ENCODE peak calls at places on chromosome 16, in ten cellular contexts. H, I, V, K, X, Y, M, A, T and F are unnamed samples.

GRCh38 chr16:81214745-81215166 is 23.7 kb upstream of the BCO1 start:
- DNase-seq in T (no peak), Y (no peak), I (no peak), X (peak), M (no peak), K (no peak), V (no peak), H (no peak), A (no peak), F (no peak)

GRCh38 chr16:74257061-74257460 is 39.6 kb upstream of the PSMD7 start:
- DNase-seq in Y (no peak), T (no peak), I (no peak), X (no peak), V (no peak), H (no peak), K (no peak), A (no peak), M (no peak), F (no peak)

GRCh38 chr16:89167425-89167941 is 4.1 kb upstream of the CDH15 start:
- DNase-seq in A (peak), Y (peak), K (peak), H (peak), T (peak), M (peak), I (peak), V (peak), X (peak), F (peak)

GRCh38 chr16:53492499-53492898 is 10.5 kb downstream of the AKTIP start:
- DNase-seq in H (no peak), M (no peak), V (no peak), A (no peak), Y (no peak), K (no peak), T (no peak), X (no peak), I (no peak), F (no peak)

GRCh38 chr16:11242658-11243057 is 13.3 kb downstream of the SOCS1 start:
- DNase-seq in K (no peak), H (no peak), I (no peak), V (no peak), M (no peak), A (no peak), T (no peak), Y (no peak), X (no peak), F (no peak)

GRCh38 chr16:67544844-67545664 is 16.4 kb downstream of the RIPOR1 start:
- DNase-seq in M (no peak), K (no peak), V (no peak), X (no peak), H (no peak), A (no peak), I (no peak), Y (no peak), T (no peak), F (no peak)

GRCh38 chr16:5461574-5461973 is 364.0 kb upstream of the EEF2KMT start:
- DNase-seq in A (no peak), X (no peak), V (no peak), I (no peak), T (no peak), K (no peak), H (no peak), M (no peak), Y (no peak), F (no peak)

GRCh38 chr16:57608462-57609113 is 19.8 kb upstream of the ADGRG1 start:
- DNase-seq in I (no peak), T (no peak), X (no peak), M (no peak), Y (peak), A (no peak), H (no peak), K (no peak), V (no peak), F (no peak)

GRCh38 chr16:22205577-22206012 is 483 bp upstream of the EEF2K start:
- DNase-seq in T (no peak), V (no peak), H (no peak), X (no peak), Y (no peak), K (no peak), A (no peak), M (no peak), I (no peak), F (no peak)

GRCh38 chr16:30509081-30509480 is 17.3 kb downstream of the ZNF768 start:
- DNase-seq in T (no peak), K (no peak), Y (no peak), X (no peak), M (no peak), I (no peak), V (no peak), A (no peak), H (no peak), F (no peak)

GRCh38 chr16:67236551-67237395 is 9.8 kb downstream of the TMEM208 start:
- DNase-seq in I (peak), H (no peak), X (peak), K (no peak), T (peak), V (peak), M (peak), A (peak), Y (peak), F (peak)

GRCh38 chr16:75096730-75097129 is 19.9 kb downstream of the LDHD start:
- DNase-seq in X (peak), H (no peak), T (no peak), Y (peak), M (no peak), I (no peak), A (no peak), K (no peak), V (no peak), F (no peak)

GRCh38 chr16:73058616-73059409 is 10.9 kb upstream of the ZFHX3 start:
- DNase-seq in A (no peak), X (peak), I (no peak), T (peak), H (no peak), Y (no peak), K (no peak), M (no peak), V (no peak), F (peak)

GRCh38 chr16:87383522-87384161 is at the start of gene FBXO31:
- DNase-seq in X (peak), T (peak), K (peak), A (peak), Y (peak), V (peak), I (peak), H (peak), M (peak), F (peak)

GRCh38 chr16:88633684-88634140 is 4.7 kb upstream of the IL17C start:
- DNase-seq in V (peak), Y (peak), X (peak), T (no peak), M (peak), K (no peak), A (peak), I (peak), H (peak), F (peak)

GRCh38 chr16:50692999-50693781 is at the start of gene NOD2:
- DNase-seq in X (no peak), V (no peak), H (no peak), Y (no peak), M (no peak), A (no peak), K (no peak), I (no peak), T (no peak), F (no peak)

GRCh38 chr16:10929853-10930754 is 12.2 kb downstream of the DEXI start:
- DNase-seq in I (no peak), A (no peak), Y (no peak), V (no peak), T (no peak), H (no peak), M (no peak), X (no peak), K (peak), F (no peak)

GRCh38 chr16:60123387-60124023 is 1389.4 kb upstream of the GOT2 start:
- DNase-seq in T (no peak), Y (no peak), K (no peak), M (no peak), A (no peak), X (no peak), I (no peak), H (no peak), V (no peak), F (no peak)

GRCh38 chr16:47538472-47538871 is 77.3 kb downstream of the PHKB start:
- DNase-seq in H (no peak), Y (no peak), X (no peak), K (no peak), V (no peak), T (no peak), I (no peak), A (no peak), M (no peak), F (no peak)

GRCh38 chr16:84484579-84485254 is 19.7 kb downstream of the MEAK7 start:
- DNase-seq in V (no peak), M (no peak), A (no peak), Y (peak), H (no peak), K (no peak), X (peak), T (peak), I (no peak), F (no peak)

GRCh38 chr16:88282221-88283041 is 100.3 kb upstream of the ZNF469 start:
- DNase-seq in V (no peak), M (no peak), Y (no peak), X (peak), K (no peak), I (no peak), A (no peak), T (no peak), H (no peak), F (no peak)

GRCh38 chr16:3490911-3491629 is 4.2 kb downstream of the C16orf90 start:
- DNase-seq in T (no peak), A (no peak), X (no peak), I (no peak), Y (no peak), V (no peak), K (no peak), H (no peak), M (no peak), F (no peak)

GRCh38 chr16:85308585-85309540 is 196.6 kb upstream of the CIBAR2 start:
- DNase-seq in T (no peak), Y (no peak), V (no peak), H (no peak), I (no peak), X (no peak), A (no peak), M (no peak), K (no peak), F (no peak)

GRCh38 chr16:54193656-54194007 is 93.0 kb downstream of the IRX3 start:
- DNase-seq in A (peak), K (peak), Y (peak), T (peak), H (no peak), M (no peak), V (no peak), X (peak), I (no peak), F (peak)

GRCh38 chr16:87653234-87653633 is 50.9 kb downstream of the JPH3 start:
- DNase-seq in Y (no peak), A (no peak), H (no peak), V (no peak), T (no peak), K (no peak), I (no peak), M (no peak), X (no peak), F (no peak)

GRCh38 chr16:68083861-68084503 is 1.2 kb upstream of the NFATC3 start:
- DNase-seq in X (peak), K (no peak), Y (peak), M (no peak), A (no peak), H (no peak), I (no peak), V (no peak), T (no peak), F (no peak)

GRCh38 chr16:75065149-75065807 is 51.3 kb downstream of the LDHD start:
- DNase-seq in X (no peak), A (peak), M (peak), H (no peak), V (peak), I (no peak), K (no peak), Y (peak), T (no peak), F (no peak)

GRCh38 chr16:19583665-19584300 is 28.3 kb downstream of the VPS35L start:
- DNase-seq in M (no peak), T (peak), K (peak), X (peak), H (no peak), V (no peak), A (no peak), I (no peak), Y (peak), F (peak)

GRCh38 chr16:20938426-20938825 is 37.9 kb downstream of the LYRM1 start:
- DNase-seq in I (no peak), V (no peak), T (no peak), M (no peak), K (no peak), X (peak), Y (no peak), A (no peak), H (no peak), F (no peak)

GRCh38 chr16:693364-693763 is 3.2 kb upstream of the WDR24 start:
- DNase-seq in Y (no peak), V (no peak), T (no peak), A (no peak), K (no peak), H (no peak), M (no peak), I (no peak), X (no peak), F (no peak)

GRCh38 chr16:68085259-68086071 is at the start of gene NFATC3:
- DNase-seq in I (peak), T (peak), V (peak), A (peak), Y (peak), H (peak), M (peak), X (peak), K (peak), F (peak)

GRCh38 chr16:28263305-28263704 is 29.0 kb upstream of the SBK1 start:
- DNase-seq in T (no peak), X (no peak), Y (no peak), I (no peak), H (no peak), K (no peak), A (no peak), V (no peak), M (no peak), F (no peak)